ENCODE peak calls at places on chromosomes 11 and 22, in five cellular contexts. M is stimulated activated CD8-positive, alpha-beta memory T cell treated with anti-CD3 and anti-CD28 coated beads, Interleukin-4, amount 100 ng/mL, for 1 hour; L is fibroblast of lung; K is NCI-H1105 treated with DMSO at 0.1 percent for 48 hours; B is NCI-H1694. F is an unnamed sample.

GRCh38 chr11:33899383-33900037 is 7.6 kb upstream of the LMO2 start:
- DNase-seq in M (no peak), L (peak), K (peak), B (peak), F (peak)

GRCh38 chr11:19770277-19770676 is 57.6 kb downstream of the NAV2 start:
- DNase-seq in M (no peak), L (no peak), K (no peak), B (no peak), F (no peak)

GRCh38 chr11:96073536-96073935 is 149.6 kb upstream of the MTMR2 start:
- DNase-seq in M (no peak), L (no peak), K (no peak), B (no peak), F (no peak)

GRCh38 chr11:116607027-116607426 is 165.8 kb downstream of the BUD13 start:
- DNase-seq in M (no peak), L (no peak), K (no peak), B (no peak), F (no peak)

GRCh38 chr11:31806944-31807790 is 4.0 kb downstream of the PAX6 start:
- DNase-seq in M (no peak), L (peak), K (no peak), B (no peak), F (no peak)

GRCh38 chr11:95703059-95703458 is 86.5 kb downstream of the FAM76B start:
- DNase-seq in M (no peak), L (no peak), K (no peak), B (no peak), F (no peak)

GRCh38 chr11:45085657-45086501 is 60.6 kb upstream of the PRDM11 start:
- DNase-seq in M (no peak), L (no peak), K (no peak), B (no peak), F (no peak)

GRCh38 chr11:22752908-22753310 is 76.7 kb downstream of the SVIP start:
- DNase-seq in M (no peak), L (no peak), K (peak), B (no peak), F (no peak)

GRCh38 chr22:28799834-28800307 is 498 bp downstream of the XBP1 start:
- DNase-seq in M (no peak), L (peak), K (peak), B (no peak), F (peak)

GRCh38 chr11:129489254-129489653 is 113.6 kb downstream of the BARX2 start:
- DNase-seq in M (no peak), L (no peak), K (no peak), B (no peak), F (no peak)

GRCh38 chr11:75631086-75631694 is 37.6 kb downstream of the MAP6 start:
- DNase-seq in M (no peak), L (no peak), K (no peak), B (no peak), F (no peak)

GRCh38 chr22:40123387-40123786 is 54.3 kb upstream of the TNRC6B start:
- DNase-seq in M (no peak), L (no peak), K (no peak), B (no peak), F (no peak)

GRCh38 chr11:2781413-2782274 is 81.8 kb upstream of the KCNQ1OT1 start:
- DNase-seq in M (no peak), L (no peak), K (no peak), B (no peak), F (no peak)

GRCh38 chr22:23533328-23533762 is 46.7 kb downstream of the IGLL1 start:
- DNase-seq in M (no peak), L (peak), K (peak), B (no peak), F (no peak)

GRCh38 chr22:35352214-35353111 is 28.4 kb upstream of the HMOX1 start:
- DNase-seq in M (no peak), L (peak), K (no peak), B (no peak), F (no peak)

GRCh38 chr11:59901306-59901705 is 22.7 kb downstream of the OOSP3 start:
- DNase-seq in M (no peak), L (peak), K (no peak), B (no peak), F (peak)

GRCh38 chr22:25282671-25283561 is 63.5 kb downstream of the CRYBB2 start:
- DNase-seq in M (no peak), L (no peak), K (no peak), B (no peak), F (no peak)

GRCh38 chr11:1772270-1773130 is 8.8 kb upstream of the CTSD start:
- DNase-seq in M (peak), L (peak), K (no peak), B (no peak), F (no peak)

F was measured in glomerular endothelial cell.